ENCODE peak calls at places on chromosomes 7 and 10, in four cellular contexts. N is A673; F is CD8-positive, alpha-beta memory T cell; D is right cardiac atrium. J is an unnamed sample.

GRCh38 chr7:154425326-154425725 is 373.1 kb downstream of the DPP6 start:
- DNase-seq in F (no peak), D (no peak), N (no peak), J (no peak)

GRCh38 chr7:1924185-1924817 is 254.2 kb downstream of the ELFN1 start:
- DNase-seq in N (peak), F (no peak), D (no peak), J (no peak)

GRCh38 chr7:137146996-137147720 is 196.4 kb downstream of the PTN start:
- DNase-seq in F (no peak), D (no peak), N (no peak), J (no peak)

GRCh38 chr7:110375068-110375467 is 715.9 kb upstream of the LRRN3 start:
- DNase-seq in N (no peak), F (no peak), D (no peak), J (no peak)

GRCh38 chr7:1496531-1497292 is 7.5 kb downstream of the INTS1 start:
- DNase-seq in D (no peak), N (no peak), F (no peak), J (no peak)

GRCh38 chr7:106126170-106126938 is 14.2 kb upstream of the SYPL1 start:
- DNase-seq in F (no peak), D (no peak), N (peak), J (no peak)

GRCh38 chr7:39073432-39073831 is 95.7 kb downstream of the POU6F2 start:
- DNase-seq in F (no peak), N (no peak), D (peak), J (no peak)

GRCh38 chr7:105149827-105150226 is 135.8 kb downstream of the KMT2E start:
- DNase-seq in N (peak), D (no peak), F (no peak), J (no peak)

GRCh38 chr7:92293887-92294616 is 48.3 kb downstream of the ANKIB1 start:
- DNase-seq in N (no peak), F (no peak), D (no peak), J (no peak)

GRCh38 chr7:127782550-127783266 is 130.7 kb downstream of the SND1 start:
- DNase-seq in F (no peak), N (no peak), D (no peak), J (no peak)

GRCh38 chr10:71241114-71241898 is 28.9 kb downstream of the UNC5B start:
- DNase-seq in D (peak), N (peak), F (no peak), J (no peak)

GRCh38 chr7:44955733-44956132 is 23.1 kb downstream of the MYO1G start:
- DNase-seq in N (no peak), D (no peak), F (no peak), J (no peak)

GRCh38 chr10:77494789-77495541 is 142.6 kb downstream of the KCNMA1 start:
- DNase-seq in F (no peak), N (no peak), D (no peak), J (no peak)

GRCh38 chr7:134339475-134339874 is 22.7 kb upstream of the SLC35B4 start:
- DNase-seq in N (no peak), D (no peak), F (no peak), J (peak)

GRCh38 chr10:80110986-80111385 is 21.5 kb upstream of the PLAC9 start:
- DNase-seq in D (no peak), F (no peak), N (no peak), J (no peak)

GRCh38 chr10:80104066-80104926 is 25.8 kb downstream of the TMEM254 start:
- DNase-seq in F (no peak), D (peak), N (no peak), J (no peak)

GRCh38 chr10:80108576-80109239 is 23.8 kb upstream of the PLAC9 start:
- DNase-seq in D (no peak), F (no peak), N (no peak), J (no peak)
- H3K27ac ChIP-seq in D (no peak), F (no peak), N (no peak), J (no peak)

DNA sequence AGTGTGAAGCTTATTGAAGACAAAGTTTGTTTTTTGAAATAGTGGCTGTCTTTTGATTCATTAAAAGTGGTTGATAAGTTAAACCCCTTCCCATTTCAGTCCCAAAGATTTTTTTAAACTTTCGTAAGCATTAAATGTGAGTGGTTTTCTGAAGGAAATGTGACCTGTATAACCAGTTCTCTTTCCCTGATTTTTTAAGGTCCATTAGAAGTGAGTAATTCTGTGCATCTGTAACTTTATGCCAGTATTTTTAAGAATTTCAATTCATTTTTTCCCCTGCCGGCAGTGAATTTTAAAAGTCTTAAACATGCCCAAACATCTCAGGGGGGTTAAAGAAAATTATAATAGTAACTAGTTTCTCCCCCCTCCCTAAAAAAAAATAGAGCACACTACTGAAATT is 254.6 kb upstream of the SP8 start:
- DNase-seq in N (no peak), D (no peak), F (no peak), J (no peak)
- H3K4me3 ChIP-seq in N (no peak), D (no peak), F (no peak), J (no peak)

DNA sequence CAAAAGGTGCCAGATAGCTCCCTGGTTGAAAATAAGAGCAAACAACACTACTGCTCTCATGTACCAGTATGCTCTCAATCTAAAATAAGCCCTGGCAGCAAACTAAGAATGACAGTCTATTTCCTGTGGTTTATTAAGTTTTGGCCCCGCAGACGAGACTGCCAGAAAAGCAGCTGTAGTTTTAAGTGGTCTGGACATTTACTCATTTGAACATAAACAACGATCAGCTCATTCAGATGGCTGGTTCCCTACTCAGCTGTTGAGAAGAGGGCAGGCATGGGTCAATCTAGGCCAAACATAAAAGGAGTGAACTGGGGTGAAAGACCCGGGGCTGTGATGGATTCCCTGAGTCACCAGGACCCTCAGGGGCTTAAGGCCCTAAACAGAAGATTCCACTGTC is 4.5 kb downstream of the TRIL start:
- DNase-seq in F (no peak), N (no peak), D (no peak), J (no peak)
- H3K27ac ChIP-seq in F (no peak), N (no peak), D (peak), J (no peak)

GRCh38 chr7:116672596-116673503 is 854 bp downstream of the MET start:
- DNase-seq in F (no peak), D (no peak), N (no peak), J (no peak)
- H3K4me3 ChIP-seq in F (no peak), D (peak), N (peak), J (peak)

GRCh38 chr10:95605163-95605562 is 44.0 kb upstream of the SORBS1 start:
- DNase-seq in F (no peak), D (peak), N (no peak), J (no peak)

GRCh38 chr10:95601116-95601719 is 40.0 kb upstream of the SORBS1 start:
- DNase-seq in F (peak), D (peak), N (peak), J (peak)

GRCh38 chr10:95606922-95607321 is 45.8 kb upstream of the SORBS1 start:
- DNase-seq in D (no peak), F (no peak), N (no peak), J (no peak)

GRCh38 chr10:95602382-95602781 is 41.2 kb upstream of the SORBS1 start:
- DNase-seq in F (no peak), D (no peak), N (no peak), J (no peak)

GRCh38 chr10:95604630-95605029 is 43.5 kb upstream of the SORBS1 start:
- DNase-seq in F (no peak), D (no peak), N (no peak), J (no peak)
- H3K27ac ChIP-seq in F (no peak), D (peak), N (no peak), J (no peak)

DNA sequence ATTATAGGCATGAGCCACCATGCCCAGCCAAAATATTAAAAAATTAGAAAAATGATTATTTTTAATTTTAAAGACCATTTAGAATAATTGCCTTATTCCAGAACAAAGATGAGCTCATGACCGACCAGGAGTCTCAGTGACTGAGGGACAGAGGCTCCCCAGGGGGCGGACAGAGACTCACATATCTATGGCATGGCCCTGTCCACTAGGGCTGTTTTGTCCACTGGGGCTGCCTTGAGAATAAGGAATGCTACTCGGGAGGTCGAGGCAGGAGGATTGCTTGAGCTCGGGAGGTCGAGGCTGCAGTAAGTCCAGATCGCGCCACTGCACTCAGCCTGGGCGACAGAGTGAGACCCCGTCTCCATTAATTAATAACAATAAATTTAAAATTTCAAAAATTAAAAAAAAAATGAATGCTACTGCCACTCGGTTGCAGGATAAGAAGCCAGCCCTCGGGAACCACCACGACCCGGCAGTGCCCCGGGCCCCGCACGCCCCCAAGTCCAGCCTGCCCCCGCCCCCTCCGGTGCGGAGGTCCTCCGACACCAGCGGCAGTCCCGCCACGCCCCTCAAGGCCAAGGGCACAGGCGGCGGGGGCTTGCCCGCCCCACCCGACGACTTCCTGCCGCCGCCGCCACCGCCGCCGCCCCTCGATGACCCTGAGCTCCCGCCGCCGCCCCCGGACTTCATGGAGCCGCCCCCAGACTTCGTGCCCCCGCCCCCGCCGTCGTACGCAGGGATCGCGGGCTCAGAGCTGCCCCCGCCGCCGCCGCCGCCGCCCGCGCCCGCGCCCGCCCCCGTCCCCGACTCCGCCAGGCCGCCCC is 128.6 kb downstream of the APBB1IP start:
- DNase-seq in F (no peak), N (peak), D (peak), J (no peak)
- H3K4me3 ChIP-seq in F (no peak), N (peak), D (peak), J (no peak)

DNA sequence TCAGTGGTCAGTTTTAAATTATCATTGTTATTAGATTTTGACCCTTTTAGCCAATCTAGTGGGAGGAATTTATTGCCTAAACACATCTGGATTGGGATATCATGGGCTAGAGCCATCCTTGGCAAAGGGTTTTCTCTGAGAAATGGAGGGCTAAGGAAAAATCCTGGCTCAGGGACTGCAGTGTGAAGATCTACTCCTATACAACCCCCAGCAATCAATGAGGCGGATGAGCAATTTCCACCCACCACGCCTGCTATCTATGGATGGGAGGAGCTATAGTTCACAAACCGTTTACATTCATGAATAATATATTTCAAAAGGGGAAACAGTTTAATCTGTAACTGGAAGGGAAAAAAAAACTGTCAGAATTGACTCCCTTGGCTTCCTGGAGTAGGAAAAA is 2.7 kb downstream of the CAV1 start:
- DNase-seq in F (no peak), N (peak), D (no peak), J (no peak)
- H3K27ac ChIP-seq in F (no peak), N (peak), D (peak), J (no peak)

DNA sequence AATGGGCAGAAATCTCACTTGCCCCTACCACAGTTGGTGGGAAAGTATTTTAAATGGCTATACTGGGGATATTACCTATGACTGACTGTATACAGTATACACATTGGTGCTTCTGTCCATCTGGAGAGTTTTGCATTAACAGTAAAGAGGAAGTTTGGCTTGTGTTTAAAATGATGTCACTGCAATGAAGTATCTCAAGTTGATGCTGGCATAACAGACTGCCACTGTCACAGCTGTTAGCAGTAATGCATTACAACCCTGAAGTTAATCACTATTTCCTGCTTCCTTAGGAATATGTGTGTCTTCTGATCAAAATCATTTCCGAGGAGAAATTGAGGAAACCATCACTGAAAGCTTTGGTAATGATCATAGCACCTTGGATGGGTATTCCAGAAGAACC is 1.9 kb downstream of the DKK1 start:
- DNase-seq in F (no peak), N (peak), D (no peak), J (no peak)
- H3K4me3 ChIP-seq in F (no peak), N (no peak), D (no peak), J (no peak)

GRCh38 chr10:60524541-60524940 is 134.9 kb upstream of the ANK3 start:
- DNase-seq in F (no peak), D (no peak), N (no peak), J (no peak)
- H3K27ac ChIP-seq in F (no peak), D (no peak), N (no peak), J (no peak)